ENCODE peak calls at places on chromosome 19, in ten cellular contexts. One of them, this sample, is unnamed.

GRCh38 chr19:11737964-11738745 is 591 bp downstream of the ZNF823 start:
- DNase-seq in fibroblast of lung: peak; percentile 26
- DNase-seq in H7: peak; percentile 69
- DNase-seq in fibroblast of pulmonary artery: peak; percentile 22
- DNase-seq in astrocyte of the spinal cord: peak; percentile 2
- DNase-seq in adrenal gland: peak; percentile 58
- DNase-seq in mesendoderm: peak; percentile 52
- DNase-seq in CD4-positive, CD25-positive, alpha-beta regulatory T cell: peak; percentile 51
- DNase-seq in neuronal stem cell: no peak
- DNase-seq in tibial artery: peak; percentile 70
- DNase-seq in this sample: no peak

GRCh38 chr19:48181505-48181904 is 11.0 kb downstream of the ZSWIM9 start:
- DNase-seq in fibroblast of pulmonary artery: no peak
- DNase-seq in adrenal gland: no peak
- DNase-seq in CD4-positive, CD25-positive, alpha-beta regulatory T cell: no peak
- DNase-seq in tibial artery: no peak
- DNase-seq in fibroblast of lung: no peak
- DNase-seq in mesendoderm: no peak
- DNase-seq in neuronal stem cell: no peak
- DNase-seq in H7: no peak
- DNase-seq in astrocyte of the spinal cord: no peak
- DNase-seq in this sample: no peak

GRCh38 chr19:4391701-4392543 is 8.4 kb downstream of the SH3GL1 start:
- DNase-seq in H7: peak; percentile 48
- DNase-seq in astrocyte of the spinal cord: peak; percentile 77
- DNase-seq in tibial artery: no peak
- DNase-seq in fibroblast of pulmonary artery: peak; percentile 79
- DNase-seq in neuronal stem cell: no peak
- DNase-seq in adrenal gland: peak; percentile 81
- DNase-seq in mesendoderm: no peak
- DNase-seq in CD4-positive, CD25-positive, alpha-beta regulatory T cell: no peak
- DNase-seq in fibroblast of lung: peak; percentile 89
- DNase-seq in this sample: peak; percentile 75

GRCh38 chr19:10654610-10655456 is 687 bp downstream of the ILF3 start:
- DNase-seq in mesendoderm: peak; percentile 91
- DNase-seq in neuronal stem cell: peak; percentile 84
- DNase-seq in CD4-positive, CD25-positive, alpha-beta regulatory T cell: peak; percentile 67
- DNase-seq in fibroblast of pulmonary artery: peak; percentile 29
- DNase-seq in tibial artery: peak; percentile 77
- DNase-seq in fibroblast of lung: peak; percentile 13
- DNase-seq in H7: peak; percentile 99
- DNase-seq in astrocyte of the spinal cord: no peak
- DNase-seq in adrenal gland: peak; percentile 37
- DNase-seq in this sample: no peak

GRCh38 chr19:42325896-42326771 is 699 bp downstream of the MEGF8 start:
- DNase-seq in astrocyte of the spinal cord: no peak
- DNase-seq in adrenal gland: peak; percentile 35
- DNase-seq in fibroblast of lung: no peak
- DNase-seq in neuronal stem cell: no peak
- DNase-seq in mesendoderm: peak; percentile 59
- DNase-seq in fibroblast of pulmonary artery: no peak
- DNase-seq in CD4-positive, CD25-positive, alpha-beta regulatory T cell: peak; percentile 42
- DNase-seq in H7: peak; percentile 81
- DNase-seq in tibial artery: no peak
- DNase-seq in this sample: no peak

GRCh38 chr19:15466851-15467733 is 2.7 kb upstream of the RASAL3 start:
- DNase-seq in H7: no peak
- DNase-seq in mesendoderm: no peak
- DNase-seq in astrocyte of the spinal cord: peak; percentile 44
- DNase-seq in tibial artery: no peak
- DNase-seq in neuronal stem cell: no peak
- DNase-seq in fibroblast of lung: peak; percentile 79
- DNase-seq in adrenal gland: no peak
- DNase-seq in fibroblast of pulmonary artery: peak; percentile 87
- DNase-seq in CD4-positive, CD25-positive, alpha-beta regulatory T cell: peak; percentile 89
- DNase-seq in this sample: no peak

GRCh38 chr19:44817725-44818469 is 9.0 kb downstream of the BCAM start:
- DNase-seq in adrenal gland: no peak
- DNase-seq in mesendoderm: no peak
- DNase-seq in fibroblast of pulmonary artery: no peak
- DNase-seq in tibial artery: no peak
- DNase-seq in CD4-positive, CD25-positive, alpha-beta regulatory T cell: no peak
- DNase-seq in H7: no peak
- DNase-seq in neuronal stem cell: no peak
- DNase-seq in fibroblast of lung: no peak
- DNase-seq in astrocyte of the spinal cord: no peak
- DNase-seq in this sample: no peak

GRCh38 chr19:42206871-42207755 is 10.4 kb downstream of the DEDD2 start:
- DNase-seq in CD4-positive, CD25-positive, alpha-beta regulatory T cell: no peak
- DNase-seq in fibroblast of lung: peak; percentile 72
- DNase-seq in neuronal stem cell: no peak
- DNase-seq in astrocyte of the spinal cord: peak; percentile 19
- DNase-seq in mesendoderm: no peak
- DNase-seq in fibroblast of pulmonary artery: no peak
- DNase-seq in H7: peak; percentile 34
- DNase-seq in tibial artery: no peak
- DNase-seq in adrenal gland: no peak
- DNase-seq in this sample: no peak

DNA sequence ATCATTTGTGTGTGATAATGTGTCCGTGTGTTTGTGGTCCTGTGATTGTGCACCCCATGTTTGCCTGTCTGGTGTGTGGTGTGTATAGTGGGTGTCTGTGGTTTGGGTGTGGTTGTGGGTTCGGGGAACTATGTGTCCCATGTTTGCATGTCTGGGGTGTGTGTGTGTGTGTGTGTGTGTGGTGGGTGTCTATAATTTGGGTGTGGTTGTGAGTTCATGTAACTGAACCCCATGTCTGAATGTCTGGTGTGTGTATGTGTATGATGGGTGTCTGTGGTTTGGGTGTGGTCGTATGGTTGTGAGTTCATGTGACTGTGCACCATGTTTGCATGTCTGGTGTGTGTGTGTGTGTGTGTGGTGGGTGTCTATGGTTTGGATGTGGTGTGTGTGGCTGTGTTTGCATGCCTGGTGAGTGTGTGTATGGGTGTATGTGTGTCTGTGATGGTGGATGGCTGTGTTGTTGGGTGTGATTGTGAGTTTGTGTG is 11.1 kb upstream of the NFIX start:
- DNase-seq in astrocyte of the spinal cord: no peak
- DNase-seq in fibroblast of pulmonary artery: no peak
- DNase-seq in CD4-positive, CD25-positive, alpha-beta regulatory T cell: no peak
- DNase-seq in adrenal gland: no peak
- DNase-seq in neuronal stem cell: no peak
- DNase-seq in H7: no peak
- DNase-seq in mesendoderm: no peak
- DNase-seq in fibroblast of lung: peak; percentile 45
- DNase-seq in tibial artery: no peak
- DNase-seq in this sample: no peak
- H3K4me3 ChIP-seq in astrocyte of the spinal cord: no peak overlapping the region
- H3K4me3 ChIP-seq in fibroblast of pulmonary artery: no peak overlapping the region
- H3K4me3 ChIP-seq in CD4-positive, CD25-positive, alpha-beta regulatory T cell: no peak overlapping the region
- H3K4me3 ChIP-seq in adrenal gland: no peak overlapping the region
- H3K4me3 ChIP-seq in neuronal stem cell: no peak overlapping the region
- H3K4me3 ChIP-seq in H7: no peak overlapping the region
- H3K4me3 ChIP-seq in mesendoderm: no peak overlapping the region
- H3K4me3 ChIP-seq in fibroblast of lung: no peak overlapping the region
- H3K4me3 ChIP-seq in tibial artery: no peak overlapping the region
- H3K4me3 ChIP-seq in this sample: no peak overlapping the region

GRCh38 chr19:58046856-58047255 is 12.2 kb upstream of the ZNF135 start:
- DNase-seq in astrocyte of the spinal cord: no peak
- DNase-seq in H7: no peak
- DNase-seq in adrenal gland: no peak
- DNase-seq in mesendoderm: no peak
- DNase-seq in fibroblast of pulmonary artery: no peak
- DNase-seq in CD4-positive, CD25-positive, alpha-beta regulatory T cell: no peak
- DNase-seq in tibial artery: no peak
- DNase-seq in fibroblast of lung: no peak
- DNase-seq in neuronal stem cell: no peak
- DNase-seq in this sample: no peak

GRCh38 chr19:58044391-58044790 is 10.6 kb downstream of the ZSCAN1 start:
- DNase-seq in mesendoderm: no peak
- DNase-seq in CD4-positive, CD25-positive, alpha-beta regulatory T cell: no peak
- DNase-seq in astrocyte of the spinal cord: no peak
- DNase-seq in adrenal gland: no peak
- DNase-seq in neuronal stem cell: no peak
- DNase-seq in fibroblast of pulmonary artery: no peak
- DNase-seq in tibial artery: no peak
- DNase-seq in H7: peak; percentile 34
- DNase-seq in fibroblast of lung: no peak
- DNase-seq in this sample: no peak

GRCh38 chr19:58042709-58043340 is 9.0 kb downstream of the ZSCAN1 start:
- DNase-seq in H7: peak; percentile 78
- DNase-seq in fibroblast of pulmonary artery: no peak
- DNase-seq in tibial artery: no peak
- DNase-seq in CD4-positive, CD25-positive, alpha-beta regulatory T cell: no peak
- DNase-seq in neuronal stem cell: no peak
- DNase-seq in adrenal gland: no peak
- DNase-seq in mesendoderm: peak; percentile 83
- DNase-seq in fibroblast of lung: no peak
- DNase-seq in astrocyte of the spinal cord: no peak
- DNase-seq in this sample: no peak

GRCh38 chr19:58045411-58046050 is 11.7 kb downstream of the ZSCAN1 start:
- DNase-seq in fibroblast of pulmonary artery: no peak
- DNase-seq in mesendoderm: no peak
- DNase-seq in astrocyte of the spinal cord: no peak
- DNase-seq in fibroblast of lung: no peak
- DNase-seq in tibial artery: no peak
- DNase-seq in CD4-positive, CD25-positive, alpha-beta regulatory T cell: no peak
- DNase-seq in H7: no peak
- DNase-seq in neuronal stem cell: no peak
- DNase-seq in adrenal gland: no peak
- DNase-seq in this sample: no peak

GRCh38 chr19:58044886-58045285 is 11.1 kb downstream of the ZSCAN1 start:
- DNase-seq in H7: peak; percentile 25
- DNase-seq in neuronal stem cell: no peak
- DNase-seq in mesendoderm: no peak
- DNase-seq in fibroblast of lung: no peak
- DNase-seq in tibial artery: no peak
- DNase-seq in CD4-positive, CD25-positive, alpha-beta regulatory T cell: no peak
- DNase-seq in astrocyte of the spinal cord: no peak
- DNase-seq in fibroblast of pulmonary artery: no peak
- DNase-seq in adrenal gland: no peak
- DNase-seq in this sample: no peak
- H3K4me3 ChIP-seq in H7: no peak overlapping the region
- H3K4me3 ChIP-seq in neuronal stem cell: no peak overlapping the region
- H3K4me3 ChIP-seq in mesendoderm: no peak overlapping the region
- H3K4me3 ChIP-seq in fibroblast of lung: no peak overlapping the region
- H3K4me3 ChIP-seq in tibial artery: no peak overlapping the region
- H3K4me3 ChIP-seq in CD4-positive, CD25-positive, alpha-beta regulatory T cell: no peak overlapping the region
- H3K4me3 ChIP-seq in astrocyte of the spinal cord: no peak overlapping the region
- H3K4me3 ChIP-seq in fibroblast of pulmonary artery: no peak overlapping the region
- H3K4me3 ChIP-seq in adrenal gland: no peak overlapping the region
- H3K4me3 ChIP-seq in this sample: no peak overlapping the region

DNA sequence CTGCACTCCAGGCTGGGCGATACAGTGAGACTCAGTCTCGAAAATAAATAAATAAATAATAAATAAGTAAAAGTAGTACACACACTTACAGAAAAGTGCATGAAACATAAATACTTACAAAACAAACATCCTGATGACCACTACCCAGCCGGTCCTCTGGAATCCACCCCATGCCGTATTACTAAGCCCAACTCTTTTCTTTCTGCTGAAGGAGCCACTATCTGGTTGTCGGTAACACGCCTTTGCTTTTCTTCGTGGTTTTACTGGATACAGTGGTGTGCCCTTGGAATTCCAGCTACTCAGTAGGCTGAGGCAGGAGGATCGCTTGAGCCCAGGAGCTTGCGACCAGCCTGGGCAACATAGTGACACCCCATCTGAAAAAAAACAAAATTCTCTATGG is 39.4 kb downstream of the CELF5 start:
- DNase-seq in H7: no peak
- DNase-seq in mesendoderm: no peak
- DNase-seq in tibial artery: no peak
- DNase-seq in fibroblast of lung: peak; percentile 22
- DNase-seq in neuronal stem cell: no peak
- DNase-seq in fibroblast of pulmonary artery: no peak
- DNase-seq in CD4-positive, CD25-positive, alpha-beta regulatory T cell: no peak
- DNase-seq in astrocyte of the spinal cord: no peak
- DNase-seq in adrenal gland: no peak
- DNase-seq in this sample: no peak
- H3K4me3 ChIP-seq in H7: no peak overlapping the region
- H3K4me3 ChIP-seq in mesendoderm: no peak overlapping the region
- H3K4me3 ChIP-seq in tibial artery: no peak overlapping the region
- H3K4me3 ChIP-seq in fibroblast of lung: no peak overlapping the region
- H3K4me3 ChIP-seq in neuronal stem cell: no peak overlapping the region
- H3K4me3 ChIP-seq in fibroblast of pulmonary artery: no peak overlapping the region
- H3K4me3 ChIP-seq in CD4-positive, CD25-positive, alpha-beta regulatory T cell: no peak overlapping the region
- H3K4me3 ChIP-seq in astrocyte of the spinal cord: no peak overlapping the region
- H3K4me3 ChIP-seq in adrenal gland: no peak overlapping the region
- H3K4me3 ChIP-seq in this sample: no peak overlapping the region

GRCh38 chr19:49635530-49636229 is 4.3 kb downstream of the RRAS start:
- DNase-seq in astrocyte of the spinal cord: no peak
- DNase-seq in CD4-positive, CD25-positive, alpha-beta regulatory T cell: no peak
- DNase-seq in mesendoderm: no peak
- DNase-seq in tibial artery: no peak
- DNase-seq in neuronal stem cell: no peak
- DNase-seq in adrenal gland: no peak
- DNase-seq in fibroblast of pulmonary artery: no peak
- DNase-seq in H7: peak; percentile 65
- DNase-seq in fibroblast of lung: no peak
- DNase-seq in this sample: no peak

GRCh38 chr19:49639401-49640112 is 386 bp downstream of the RRAS start:
- DNase-seq in mesendoderm: no peak
- DNase-seq in tibial artery: no peak
- DNase-seq in adrenal gland: no peak
- DNase-seq in fibroblast of pulmonary artery: no peak
- DNase-seq in astrocyte of the spinal cord: no peak
- DNase-seq in fibroblast of lung: no peak
- DNase-seq in CD4-positive, CD25-positive, alpha-beta regulatory T cell: no peak
- DNase-seq in neuronal stem cell: peak; percentile 33
- DNase-seq in H7: peak; percentile 69
- DNase-seq in this sample: no peak

GRCh38 chr19:49638360-49638759 is 1.6 kb downstream of the RRAS start:
- DNase-seq in adrenal gland: no peak
- DNase-seq in fibroblast of pulmonary artery: peak; percentile 28
- DNase-seq in astrocyte of the spinal cord: no peak
- DNase-seq in mesendoderm: peak; percentile 56
- DNase-seq in tibial artery: no peak
- DNase-seq in neuronal stem cell: no peak
- DNase-seq in H7: peak; percentile 80
- DNase-seq in CD4-positive, CD25-positive, alpha-beta regulatory T cell: no peak
- DNase-seq in fibroblast of lung: no peak
- DNase-seq in this sample: no peak

GRCh38 chr19:49636230-49636932 is 3.6 kb downstream of the RRAS start:
- DNase-seq in fibroblast of lung: no peak
- DNase-seq in mesendoderm: no peak
- DNase-seq in neuronal stem cell: no peak
- DNase-seq in CD4-positive, CD25-positive, alpha-beta regulatory T cell: no peak
- DNase-seq in adrenal gland: no peak
- DNase-seq in H7: no peak
- DNase-seq in fibroblast of pulmonary artery: no peak
- DNase-seq in astrocyte of the spinal cord: no peak
- DNase-seq in tibial artery: no peak
- DNase-seq in this sample: no peak

DNA sequence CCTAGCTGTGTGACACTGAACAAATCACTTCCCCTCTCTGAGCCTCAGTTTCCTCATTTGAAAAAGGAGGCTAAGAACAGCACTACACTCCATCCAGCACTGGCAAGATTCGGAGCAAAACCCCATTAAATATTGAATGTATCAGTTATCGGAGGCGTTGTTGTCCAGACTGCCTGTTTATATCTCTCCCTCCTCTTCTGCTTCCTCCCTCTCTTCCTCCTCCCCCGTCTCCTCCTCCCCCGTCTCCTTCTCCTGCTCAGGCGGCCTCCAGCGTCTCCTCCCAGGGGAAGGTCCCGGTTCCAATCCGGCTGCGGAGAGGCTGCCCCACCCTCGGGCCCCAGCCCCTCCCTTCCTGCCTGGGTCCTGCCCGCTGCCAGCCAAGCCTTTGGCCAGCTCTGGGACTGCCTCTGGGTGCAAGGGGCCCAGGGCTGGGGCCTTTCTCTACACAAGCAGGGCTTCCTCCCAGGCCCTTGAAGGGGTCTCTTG is 2.0 kb downstream of the RRAS start:
- DNase-seq in mesendoderm: peak; percentile 70
- DNase-seq in neuronal stem cell: no peak
- DNase-seq in fibroblast of pulmonary artery: peak; percentile 86
- DNase-seq in astrocyte of the spinal cord: peak; percentile 65
- DNase-seq in tibial artery: peak; percentile 98
- DNase-seq in adrenal gland: peak; percentile 78
- DNase-seq in CD4-positive, CD25-positive, alpha-beta regulatory T cell: no peak
- DNase-seq in H7: peak; percentile 88
- DNase-seq in fibroblast of lung: peak; percentile 75
- DNase-seq in this sample: peak; percentile 36
- H3K4me3 ChIP-seq in mesendoderm: no peak overlapping the region
- H3K4me3 ChIP-seq in neuronal stem cell: no peak overlapping the region
- H3K4me3 ChIP-seq in fibroblast of pulmonary artery: peak overlapping the region; percentile 87
- H3K4me3 ChIP-seq in astrocyte of the spinal cord: peak overlapping the region; percentile 77
- H3K4me3 ChIP-seq in tibial artery: peak overlapping the region; percentile 99
- H3K4me3 ChIP-seq in adrenal gland: no peak overlapping the region
- H3K4me3 ChIP-seq in CD4-positive, CD25-positive, alpha-beta regulatory T cell: no peak overlapping the region
- H3K4me3 ChIP-seq in H7: peak overlapping the region; percentile 13
- H3K4me3 ChIP-seq in fibroblast of lung: peak overlapping the region; percentile 90
- H3K4me3 ChIP-seq in this sample: peak overlapping the region; percentile 78